ENCODE peak calls at places on chromosomes 5 and 9, in five cellular contexts. One of them, this sample, is unnamed.

GRCh38 chr9:34546834-34547827 is 24.3 kb upstream of the ENHO start:
- DNase-seq in stomach: peak; percentile 63
- DNase-seq in transverse colon: peak; percentile 64
- DNase-seq in endothelial cell of umbilical vein: peak; percentile 66
- DNase-seq in sigmoid colon: peak; percentile 78
- DNase-seq in this sample: peak; percentile 79

GRCh38 chr9:36450110-36450732 is 50.2 kb upstream of the RNF38 start:
- DNase-seq in endothelial cell of umbilical vein: peak; percentile 50
- DNase-seq in stomach: no peak
- DNase-seq in sigmoid colon: no peak
- DNase-seq in transverse colon: no peak
- DNase-seq in this sample: no peak

GRCh38 chr5:109656829-109657228 is 32.9 kb upstream of the MAN2A1 start:
- DNase-seq in sigmoid colon: peak; percentile 68
- DNase-seq in transverse colon: peak; percentile 32
- DNase-seq in endothelial cell of umbilical vein: peak; percentile 60
- DNase-seq in stomach: no peak
- DNase-seq in this sample: peak; percentile 85

GRCh38 chr5:143183989-143184388 is 219.5 kb downstream of the NR3C1 start:
- DNase-seq in transverse colon: no peak
- DNase-seq in sigmoid colon: no peak
- DNase-seq in stomach: no peak
- DNase-seq in endothelial cell of umbilical vein: no peak
- DNase-seq in this sample: no peak

GRCh38 chr5:95621839-95622629 is 2.1 kb downstream of the GPR150 start:
- DNase-seq in transverse colon: peak; percentile 20
- DNase-seq in sigmoid colon: no peak
- DNase-seq in endothelial cell of umbilical vein: no peak
- DNase-seq in stomach: no peak
- DNase-seq in this sample: no peak

GRCh38 chr9:129336130-129336528 is 158.1 kb upstream of the IER5L start:
- DNase-seq in stomach: no peak
- DNase-seq in endothelial cell of umbilical vein: no peak
- DNase-seq in sigmoid colon: no peak
- DNase-seq in transverse colon: no peak
- DNase-seq in this sample: no peak

GRCh38 chr9:89807101-89807395 is 202.2 kb downstream of the GADD45G start:
- DNase-seq in transverse colon: no peak
- DNase-seq in stomach: no peak
- DNase-seq in endothelial cell of umbilical vein: no peak
- DNase-seq in sigmoid colon: no peak
- DNase-seq in this sample: no peak

GRCh38 chr9:111937301-111937700 is 40.7 kb downstream of the UGCG start:
- DNase-seq in endothelial cell of umbilical vein: no peak
- DNase-seq in stomach: no peak
- DNase-seq in transverse colon: no peak
- DNase-seq in sigmoid colon: no peak
- DNase-seq in this sample: no peak

GRCh38 chr5:172758836-172759149 is 12.2 kb downstream of the DUSP1 start:
- DNase-seq in endothelial cell of umbilical vein: no peak
- DNase-seq in sigmoid colon: no peak
- DNase-seq in stomach: no peak
- DNase-seq in transverse colon: no peak
- DNase-seq in this sample: no peak

GRCh38 chr5:425714-426113 is 17.3 kb upstream of the EXOC3 start:
- DNase-seq in sigmoid colon: peak; percentile 35
- DNase-seq in endothelial cell of umbilical vein: peak; percentile 20
- DNase-seq in stomach: no peak
- DNase-seq in transverse colon: no peak
- DNase-seq in this sample: no peak

GRCh38 chr5:426392-426976 is 16.5 kb upstream of the EXOC3 start:
- DNase-seq in transverse colon: no peak
- DNase-seq in stomach: no peak
- DNase-seq in endothelial cell of umbilical vein: no peak
- DNase-seq in sigmoid colon: peak; percentile 12
- DNase-seq in this sample: no peak

GRCh38 chr5:428754-429452 is 14.1 kb upstream of the EXOC3 start:
- DNase-seq in sigmoid colon: peak; percentile 35
- DNase-seq in transverse colon: no peak
- DNase-seq in stomach: peak; percentile 20
- DNase-seq in endothelial cell of umbilical vein: no peak
- DNase-seq in this sample: no peak

GRCh38 chr5:428219-428618 is 14.8 kb upstream of the EXOC3 start:
- DNase-seq in sigmoid colon: peak; percentile 30
- DNase-seq in endothelial cell of umbilical vein: no peak
- DNase-seq in transverse colon: no peak
- DNase-seq in stomach: peak; percentile 21
- DNase-seq in this sample: no peak

DNA sequence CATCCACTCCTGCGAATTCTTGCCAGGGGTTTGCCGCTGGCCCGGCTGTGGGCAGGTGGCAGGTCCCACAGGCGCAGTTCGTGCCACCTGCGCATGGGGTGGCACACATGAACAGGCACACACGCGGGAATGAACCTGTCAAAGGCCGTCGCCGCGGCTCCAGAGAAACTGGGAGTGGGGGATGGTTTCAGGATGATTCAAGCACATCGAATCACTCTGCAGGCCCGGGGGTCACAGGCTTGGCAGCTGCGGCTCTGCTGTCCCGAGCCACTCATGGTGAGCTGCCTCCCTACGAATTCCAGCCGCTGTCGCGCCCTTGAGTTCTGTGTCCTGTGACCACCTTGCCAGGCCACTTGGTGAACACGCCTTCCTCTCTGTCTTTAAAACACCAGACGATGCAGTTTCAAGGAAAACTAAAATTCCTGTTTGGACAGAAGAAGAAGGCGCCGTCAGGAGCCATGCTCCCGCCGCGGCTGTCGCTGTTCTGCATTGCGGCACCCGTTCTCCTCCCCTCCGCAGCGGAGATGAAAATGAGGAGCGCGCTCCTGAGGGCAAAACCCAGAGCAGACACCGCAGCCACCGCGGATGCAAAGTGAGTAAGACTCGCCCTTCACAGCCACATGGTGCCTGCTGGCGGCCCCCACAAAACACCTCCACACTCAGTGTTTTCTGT is 15.4 kb upstream of the EXOC3 start:
- DNase-seq in transverse colon: no peak
- DNase-seq in endothelial cell of umbilical vein: no peak
- DNase-seq in stomach: peak; percentile 18
- DNase-seq in sigmoid colon: peak; percentile 22
- DNase-seq in this sample: peak; percentile 71
- H3K4me1 ChIP-seq in transverse colon: peaks cover 20% of the 10 kb centered on the region
- H3K4me1 ChIP-seq in endothelial cell of umbilical vein: no peaks in the 10 kb centered on the region
- H3K4me1 ChIP-seq in stomach: no peaks in the 10 kb centered on the region
- H3K4me1 ChIP-seq in sigmoid colon: no peaks in the 10 kb centered on the region
- H3K4me1 ChIP-seq in this sample: peaks cover 10% of the 10 kb centered on the region

GRCh38 chr9:14346301-14346721 is 32.4 kb upstream of the NFIB start:
- DNase-seq in endothelial cell of umbilical vein: no peak
- DNase-seq in stomach: no peak
- DNase-seq in sigmoid colon: no peak
- DNase-seq in transverse colon: no peak
- DNase-seq in this sample: no peak
- H3K4me3 ChIP-seq in endothelial cell of umbilical vein: no peak overlapping the region
- H3K4me3 ChIP-seq in stomach: peak overlapping the region; percentile 65
- H3K4me3 ChIP-seq in sigmoid colon: peak overlapping the region; percentile 34
- H3K4me3 ChIP-seq in transverse colon: no peak overlapping the region
- H3K4me3 ChIP-seq in this sample: no peak overlapping the region

DNA sequence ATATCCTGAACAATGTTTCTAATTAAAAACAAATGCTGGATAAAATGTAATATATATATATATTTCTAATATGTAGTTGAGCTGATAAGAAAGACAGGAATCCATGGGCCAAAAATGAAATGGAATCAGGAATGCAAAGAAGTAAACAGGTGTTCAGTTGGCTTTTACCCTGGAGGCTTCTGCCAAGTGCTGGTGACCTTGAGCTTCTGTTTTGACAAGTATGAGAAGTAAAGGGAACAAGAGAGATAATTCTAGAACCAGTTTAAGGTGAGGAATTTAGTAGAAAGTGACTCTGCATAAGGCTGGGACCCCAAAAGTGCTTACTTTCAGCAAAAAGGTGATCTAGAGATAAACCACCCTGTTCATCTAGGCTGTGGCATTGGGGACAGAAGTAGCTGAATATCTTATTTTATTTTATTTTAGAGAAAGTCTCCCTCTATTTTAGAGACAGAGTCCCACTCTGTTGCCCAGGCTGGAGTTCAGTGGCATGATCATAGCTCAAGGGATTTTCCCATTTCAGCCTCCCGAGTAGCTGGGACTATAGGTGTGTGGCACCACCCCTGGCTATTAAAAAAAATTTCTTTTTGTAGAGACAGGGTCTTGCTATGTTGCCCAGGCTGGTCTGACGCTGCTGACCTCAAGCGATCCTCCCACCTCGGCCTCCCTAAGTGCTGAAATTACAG is 27.0 kb downstream of the DCAF10 start:
- DNase-seq in endothelial cell of umbilical vein: no peak
- DNase-seq in transverse colon: no peak
- DNase-seq in stomach: no peak
- DNase-seq in sigmoid colon: no peak
- DNase-seq in this sample: no peak
- TF ChIP-seq POLR2AphosphoS5 in endothelial cell of umbilical vein: no peak
- TF ChIP-seq POLR2AphosphoS5 in transverse colon: no peak
- TF ChIP-seq POLR2AphosphoS5 in stomach: no peak
- TF ChIP-seq POLR2AphosphoS5 in sigmoid colon: no peak
- TF ChIP-seq POLR2AphosphoS5 in this sample: no peak

DNA sequence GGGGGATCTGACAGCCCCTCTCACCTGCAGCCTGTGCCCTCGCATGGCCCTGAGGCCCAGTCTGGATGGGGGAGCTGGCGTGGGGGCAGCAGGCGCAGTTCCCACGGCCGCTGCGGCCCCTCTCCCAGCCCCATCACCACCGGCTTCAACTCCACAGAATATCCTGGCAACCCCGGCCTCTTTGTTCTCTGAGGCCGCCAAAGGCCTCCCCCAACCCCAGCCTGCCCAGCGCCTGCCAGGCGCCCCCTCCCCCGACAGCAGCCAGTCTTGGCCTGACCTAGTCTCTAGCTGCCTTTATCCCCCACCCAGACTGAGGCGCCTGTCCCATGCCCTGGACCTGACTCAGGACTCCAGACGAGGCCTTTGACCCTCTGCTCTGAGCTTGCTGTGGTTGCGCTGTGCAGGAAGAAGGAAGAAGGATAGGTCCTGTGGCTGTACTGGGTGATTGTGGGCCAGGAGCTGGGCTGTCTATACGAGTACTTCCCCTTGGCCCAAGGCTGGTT is 38.8 kb downstream of the CXXC5 start:
- DNase-seq in stomach: no peak
- DNase-seq in sigmoid colon: no peak
- DNase-seq in transverse colon: no peak
- DNase-seq in endothelial cell of umbilical vein: no peak
- DNase-seq in this sample: no peak
- H3K4me1 ChIP-seq in stomach: peaks cover 77% of the 10 kb centered on the region
- H3K4me1 ChIP-seq in sigmoid colon: peaks cover 28% of the 10 kb centered on the region
- H3K4me1 ChIP-seq in transverse colon: peaks cover 7% of the 10 kb centered on the region
- H3K4me1 ChIP-seq in endothelial cell of umbilical vein: no peaks in the 10 kb centered on the region
- H3K4me1 ChIP-seq in this sample: peaks cover 97% of the 10 kb centered on the region

GRCh38 chr9:33289501-33289900 is 815 bp upstream of the NFX1 start:
- DNase-seq in endothelial cell of umbilical vein: peak; percentile 23
- DNase-seq in stomach: no peak
- DNase-seq in transverse colon: peak; percentile 23
- DNase-seq in sigmoid colon: no peak
- DNase-seq in this sample: peak; percentile 84
- H3K4me3 ChIP-seq in endothelial cell of umbilical vein: no peak overlapping the region
- H3K4me3 ChIP-seq in stomach: peak overlapping the region; percentile 84
- H3K4me3 ChIP-seq in transverse colon: peak overlapping the region; percentile 11
- H3K4me3 ChIP-seq in sigmoid colon: peak overlapping the region; percentile 64
- H3K4me3 ChIP-seq in this sample: no peak overlapping the region

GRCh38 chr9:124346347-124347163 is 68.7 kb downstream of the PSMB7 start:
- DNase-seq in sigmoid colon: peak; percentile 60
- DNase-seq in transverse colon: no peak
- DNase-seq in stomach: no peak
- DNase-seq in endothelial cell of umbilical vein: no peak
- DNase-seq in this sample: peak; percentile 71
- TF ChIP-seq POLR2AphosphoS5 in sigmoid colon: no peak
- TF ChIP-seq POLR2AphosphoS5 in transverse colon: no peak
- TF ChIP-seq POLR2AphosphoS5 in stomach: no peak
- TF ChIP-seq POLR2AphosphoS5 in endothelial cell of umbilical vein: peak; percentile 28
- TF ChIP-seq POLR2AphosphoS5 in this sample: no peak